ENCODE peak calls at places on chromosomes 16 and 17, in six cellular contexts. A is H1, X is suprapubic skin, E is GM12878, I is A549, R is tibial nerve. J is an unnamed sample.

GRCh38 chr17:45115871-45116270 is 16.4 kb downstream of the PLCD3 start:
- DNase-seq in E (no peak), R (no peak), I (no peak), X (no peak), A (no peak), J (no peak)

GRCh38 chr16:57807968-57808528 is 5.8 kb upstream of the KIFC3 start:
- DNase-seq in E (no peak), A (no peak), R (peak), I (peak), X (peak), J (peak)

GRCh38 chr16:57892447-57893096 is 78.4 kb downstream of the CNGB1 start:
- DNase-seq in E (no peak), I (no peak), R (no peak), X (no peak), A (no peak), J (peak)

GRCh38 chr16:88050952-88051660 is 99.9 kb downstream of the BANP start:
- DNase-seq in E (no peak), I (no peak), X (no peak), R (no peak), A (no peak), J (no peak)

GRCh38 chr17:79192503-79193500 is 118.2 kb downstream of the ENGASE start:
- DNase-seq in X (no peak), I (peak), R (no peak), A (peak), E (no peak), J (no peak)

GRCh38 chr17:9307313-9307998 is 268.2 kb downstream of the STX8 start:
- DNase-seq in E (no peak), R (no peak), X (no peak), A (no peak), I (no peak), J (no peak)

GRCh38 chr17:48611213-48611612 is 396 bp upstream of the HOXB7 start:
- DNase-seq in X (no peak), R (no peak), I (peak), A (no peak), E (no peak), J (no peak)

GRCh38 chr17:67994827-67995567 is 1.3 kb downstream of the C17orf58 start:
- DNase-seq in R (no peak), I (peak), E (no peak), X (no peak), A (no peak), J (peak)

GRCh38 chr17:66255112-66255511 is 25.9 kb upstream of the APOH start:
- DNase-seq in A (no peak), I (no peak), X (no peak), R (peak), E (no peak), J (no peak)

GRCh38 chr17:67211742-67212141 is 33.3 kb downstream of the HELZ start:
- DNase-seq in I (no peak), R (no peak), A (no peak), E (no peak), X (no peak), J (no peak)

GRCh38 chr16:65658339-65659275 is 536.7 kb upstream of the CDH11 start:
- DNase-seq in X (peak), A (no peak), I (no peak), E (no peak), R (no peak), J (no peak)

GRCh38 chr16:75097941-75098897 is 18.4 kb downstream of the LDHD start:
- DNase-seq in X (no peak), E (no peak), I (no peak), R (no peak), A (no peak), J (peak)

GRCh38 chr16:57530104-57530522 is 6.3 kb downstream of the CCDC102A start:
- DNase-seq in E (no peak), I (no peak), R (no peak), A (no peak), X (peak), J (no peak)

GRCh38 chr16:54932737-54933254 is 2.1 kb downstream of the IRX5 start:
- DNase-seq in R (no peak), I (no peak), E (no peak), X (no peak), A (no peak), J (no peak)

GRCh38 chr17:67049025-67049739 is 4.8 kb downstream of the CACNG1 start:
- DNase-seq in I (no peak), R (no peak), A (no peak), X (no peak), E (no peak), J (no peak)

GRCh38 chr16:89999831-90000574 is 19.3 kb downstream of the DBNDD1 start:
- DNase-seq in R (no peak), A (no peak), I (no peak), X (no peak), E (no peak), J (no peak)
- TF ChIP-seq CTCF in R (no peak), A (peak), I (no peak), X (no peak), E (no peak), J (no peak)

GRCh38 chr16:68275611-68276191 is 11.4 kb downstream of the SLC7A6 start:
- DNase-seq in E (peak), A (no peak), I (no peak), X (no peak), R (no peak), J (no peak)
- H3K27ac ChIP-seq in E (peak), A (no peak), I (no peak), X (peak), R (no peak), J (peak)

GRCh38 chr17:77282524-77283515 is 142.1 kb downstream of the SEC14L1 start:
- DNase-seq in X (no peak), E (peak), A (no peak), R (no peak), I (no peak), J (peak)

GRCh38 chr17:77280304-77280910 is 139.6 kb downstream of the SEC14L1 start:
- DNase-seq in E (no peak), X (no peak), R (no peak), I (no peak), A (no peak), J (no peak)

GRCh38 chr17:77281904-77282367 is 141.2 kb downstream of the SEC14L1 start:
- DNase-seq in E (no peak), I (peak), R (no peak), X (no peak), A (no peak), J (peak)

GRCh38 chr17:77281024-77281903 is 140.5 kb downstream of the SEC14L1 start:
- DNase-seq in A (no peak), E (no peak), X (no peak), R (no peak), I (peak), J (peak)

DNA sequence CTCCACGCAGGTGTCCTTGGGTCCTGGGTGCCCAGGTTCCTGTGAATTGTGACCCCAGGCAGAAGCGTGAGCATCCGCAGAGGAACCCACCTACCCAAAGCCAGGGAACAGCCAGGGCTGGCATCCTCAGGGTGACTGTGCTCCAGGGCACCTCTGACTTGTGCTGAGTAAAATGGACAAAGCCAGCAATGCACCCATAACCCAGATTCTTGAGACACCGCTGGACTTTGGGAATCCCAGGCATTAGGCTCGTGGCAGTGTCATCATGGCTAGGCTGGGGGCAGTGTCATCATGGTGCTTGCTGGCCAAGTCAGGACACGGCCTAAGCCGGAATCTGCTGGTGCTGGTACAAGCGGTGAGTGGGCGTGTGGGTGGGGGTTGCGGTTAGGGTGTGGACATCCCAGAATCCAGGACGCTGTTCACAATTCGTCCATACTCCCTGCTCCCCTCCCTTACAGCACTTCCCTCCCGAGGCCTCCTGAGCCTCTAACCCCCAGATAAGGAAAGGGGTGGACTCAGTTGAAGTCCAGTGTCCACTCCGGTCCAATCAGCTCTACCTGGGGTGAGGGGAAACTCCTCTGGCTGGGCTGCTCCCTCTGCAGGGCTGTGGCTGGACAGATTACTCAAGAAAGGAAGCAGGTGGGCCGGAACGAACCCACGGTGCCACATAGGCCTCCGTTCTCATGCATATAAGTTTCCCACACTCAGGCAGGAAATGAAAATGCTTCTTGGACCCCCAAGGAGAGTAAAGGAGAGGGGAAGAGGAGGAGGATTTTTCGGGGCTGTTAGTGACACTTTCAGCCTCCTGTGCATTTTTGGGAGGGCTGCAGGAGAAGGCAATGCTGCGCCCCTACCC is 138.9 kb downstream of the SEC14L1 start:
- DNase-seq in I (no peak), R (no peak), X (no peak), A (no peak), E (no peak), J (peak)
- TF ChIP-seq EP300 in I (no peak), R (no peak), X (no peak), A (no peak), E (no peak), J (no peak)

GRCh38 chr17:76452646-76453430 is at the start of gene UBE2O:
- DNase-seq in I (peak), R (peak), X (peak), E (no peak), A (peak), J (peak)
- TF ChIP-seq CTCF in I (peak), R (peak), X (peak), E (peak), A (peak), J (peak)

DNA sequence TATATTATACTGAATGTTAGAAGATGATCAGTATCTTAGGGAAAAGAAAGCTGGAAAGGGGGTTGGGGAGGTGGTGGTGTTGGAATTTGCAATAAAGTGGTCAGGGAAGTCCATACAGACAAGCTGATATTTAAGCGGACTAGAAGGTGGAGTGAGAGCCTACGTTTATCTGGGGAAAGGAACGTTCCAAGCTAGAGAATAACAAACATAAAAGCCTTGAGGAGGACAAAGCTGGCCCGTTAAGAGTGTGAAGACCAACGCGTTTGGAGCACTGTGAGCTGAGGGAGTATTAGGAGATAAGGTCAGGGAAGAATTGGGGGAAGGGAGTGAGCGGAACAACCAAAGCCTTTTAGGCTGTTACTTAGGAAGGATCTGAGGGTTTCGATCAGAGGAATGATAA is 1.4 kb downstream of the DDX42 start:
- DNase-seq in R (no peak), X (no peak), E (no peak), A (no peak), I (no peak), J (no peak)
- H3K27ac ChIP-seq in R (no peak), X (peak), E (peak), A (no peak), I (peak), J (peak)

GRCh38 chr17:50861334-50861676 is 4.8 kb downstream of the TOB1 start:
- DNase-seq in A (no peak), I (no peak), R (no peak), E (no peak), X (no peak), J (no peak)
- TF ChIP-seq EP300 in A (no peak), I (no peak), R (no peak), E (no peak), X (no peak), J (no peak)

DNA sequence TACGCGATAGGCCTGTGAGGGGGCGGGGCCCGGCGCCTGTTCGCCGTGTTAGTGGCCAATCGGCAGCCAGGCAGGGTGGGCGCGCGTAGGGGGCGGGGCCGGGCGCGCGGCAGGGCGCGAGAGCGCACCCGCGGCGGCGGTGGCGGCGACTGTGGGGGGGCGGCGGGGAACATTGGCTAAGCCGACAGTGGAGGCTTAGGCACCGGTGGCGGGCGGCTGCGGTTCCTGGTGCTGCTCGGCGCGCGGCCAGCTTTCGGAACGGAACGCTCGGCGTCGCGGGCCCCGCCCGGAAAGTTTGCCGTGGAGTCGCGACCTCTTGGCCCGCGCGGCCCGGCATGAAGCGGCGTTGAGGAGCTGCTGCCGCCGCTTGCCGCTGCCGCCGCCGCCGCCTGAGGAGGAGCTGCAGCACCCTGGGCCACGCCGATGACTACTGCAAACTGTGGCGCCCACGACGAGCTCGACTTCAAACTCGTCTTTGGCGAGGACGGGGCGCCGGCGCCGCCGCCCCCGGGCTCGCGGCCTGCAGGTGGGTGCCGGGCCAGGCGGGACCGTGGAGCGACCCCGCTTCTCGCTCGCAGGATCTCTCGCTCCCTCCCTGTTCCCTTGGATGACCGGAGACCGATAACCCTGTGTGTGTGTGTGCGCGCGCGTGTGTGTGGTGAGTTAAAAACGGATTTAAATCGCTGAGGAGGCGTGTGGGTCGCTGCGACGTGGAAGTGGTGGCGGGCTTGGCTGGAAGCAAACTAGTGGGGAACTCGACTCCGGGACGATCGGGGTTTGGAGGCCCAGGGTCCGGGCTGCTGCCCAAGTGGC is at the start of gene NFATC3:
- DNase-seq in X (peak), R (peak), A (peak), I (peak), E (no peak), J (peak)
- TF ChIP-seq CTCF in X (no peak), R (no peak), A (no peak), I (no peak), E (no peak), J (no peak)

GRCh38 chr16:4938683-4939030 is 1.7 kb upstream of the PPL start:
- DNase-seq in R (no peak), E (no peak), I (no peak), A (no peak), X (no peak), J (no peak)

GRCh38 chr16:4940719-4941118 is 3.8 kb upstream of the PPL start:
- DNase-seq in X (no peak), E (no peak), R (no peak), I (no peak), A (no peak), J (no peak)

GRCh38 chr16:4944333-4945281 is 7.7 kb upstream of the PPL start:
- DNase-seq in X (peak), E (no peak), R (peak), A (no peak), I (peak), J (peak)

GRCh38 chr16:4945560-4946502 is 8.9 kb upstream of the PPL start:
- DNase-seq in X (peak), A (no peak), E (no peak), R (peak), I (peak), J (no peak)

GRCh38 chr16:4942481-4942880 is 5.5 kb upstream of the PPL start:
- DNase-seq in I (no peak), E (no peak), R (no peak), X (no peak), A (no peak), J (no peak)
- H3K27ac ChIP-seq in I (peak), E (no peak), R (no peak), X (peak), A (peak), J (peak)

GRCh38 chr16:25217921-25218320 is 1.2 kb downstream of the AQP8 start:
- DNase-seq in I (no peak), E (no peak), R (no peak), A (no peak), X (no peak), J (no peak)
- TF ChIP-seq EP300 in I (no peak), E (no peak), R (no peak), A (no peak), X (no peak), J (no peak)

GRCh38 chr17:58337126-58337599 is 8.6 kb upstream of the TSPOAP1 start:
- DNase-seq in I (no peak), E (no peak), A (no peak), X (peak), R (no peak), J (no peak)

GRCh38 chr17:58337600-58338453 is 9.2 kb upstream of the TSPOAP1 start:
- DNase-seq in I (no peak), A (peak), X (peak), R (peak), E (peak), J (peak)

GRCh38 chr17:58338907-58339774 is 10.5 kb upstream of the TSPOAP1 start:
- DNase-seq in X (peak), A (no peak), E (peak), R (no peak), I (no peak), J (no peak)

GRCh38 chr17:58339775-58340622 is 11.4 kb upstream of the TSPOAP1 start:
- DNase-seq in R (no peak), I (no peak), E (no peak), A (no peak), X (no peak), J (no peak)

GRCh38 chr17:58338454-58338841 is 9.9 kb upstream of the TSPOAP1 start:
- DNase-seq in E (no peak), I (no peak), R (no peak), X (no peak), A (no peak), J (no peak)
- TF ChIP-seq CTCF in E (peak), I (no peak), R (no peak), X (no peak), A (peak), J (no peak)

J was measured in stomach.